ENCODE peak calls at places on chromosomes 2 and 18, in nine cellular contexts. One of them, this sample, is unnamed.

GRCh38 chr2:101766871-101767739 is 69.6 kb downstream of the MAP4K4 start:
- DNase-seq in fibroblast of pulmonary artery: peak
- DNase-seq in GM23338: peak
- DNase-seq in heart left ventricle: no peak
- DNase-seq in body of pancreas: no peak
- DNase-seq in neural crest cell: no peak
- DNase-seq in A549: peak
- DNase-seq in AG09309: peak
- DNase-seq in epithelial cell of esophagus: peak
- DNase-seq in this sample: no peak

GRCh38 chr2:147688252-147688651 is 156.6 kb upstream of the ACVR2A start:
- DNase-seq in fibroblast of pulmonary artery: no peak
- DNase-seq in GM23338: no peak
- DNase-seq in heart left ventricle: no peak
- DNase-seq in body of pancreas: no peak
- DNase-seq in neural crest cell: no peak
- DNase-seq in A549: no peak
- DNase-seq in AG09309: no peak
- DNase-seq in epithelial cell of esophagus: peak
- DNase-seq in this sample: no peak

GRCh38 chr18:5895886-5896740 is 791 bp upstream of the TMEM200C start:
- DNase-seq in fibroblast of pulmonary artery: no peak
- DNase-seq in GM23338: peak
- DNase-seq in heart left ventricle: peak
- DNase-seq in body of pancreas: peak
- DNase-seq in neural crest cell: peak
- DNase-seq in A549: no peak
- DNase-seq in AG09309: no peak
- DNase-seq in epithelial cell of esophagus: no peak
- DNase-seq in this sample: no peak

GRCh38 chr18:987325-988186 is 82.9 kb downstream of the ADCYAP1 start:
- DNase-seq in fibroblast of pulmonary artery: peak
- DNase-seq in GM23338: no peak
- DNase-seq in heart left ventricle: no peak
- DNase-seq in body of pancreas: no peak
- DNase-seq in neural crest cell: no peak
- DNase-seq in A549: peak
- DNase-seq in AG09309: no peak
- DNase-seq in epithelial cell of esophagus: no peak
- DNase-seq in this sample: no peak

GRCh38 chr2:102112692-102113665 is 29.6 kb upstream of the IL1R1 start:
- DNase-seq in fibroblast of pulmonary artery: no peak
- DNase-seq in GM23338: no peak
- DNase-seq in heart left ventricle: no peak
- DNase-seq in body of pancreas: no peak
- DNase-seq in neural crest cell: no peak
- DNase-seq in A549: no peak
- DNase-seq in AG09309: peak
- DNase-seq in epithelial cell of esophagus: no peak
- DNase-seq in this sample: no peak

GRCh38 chr2:76678358-76679024 is 843.7 kb downstream of the LRRTM4 start:
- DNase-seq in fibroblast of pulmonary artery: no peak
- DNase-seq in GM23338: peak
- DNase-seq in heart left ventricle: no peak
- DNase-seq in body of pancreas: no peak
- DNase-seq in neural crest cell: no peak
- DNase-seq in A549: no peak
- DNase-seq in AG09309: no peak
- DNase-seq in epithelial cell of esophagus: no peak
- DNase-seq in this sample: no peak

GRCh38 chr2:33212151-33212550 is 264.3 kb upstream of the RASGRP3 start:
- DNase-seq in fibroblast of pulmonary artery: peak
- DNase-seq in GM23338: no peak
- DNase-seq in heart left ventricle: no peak
- DNase-seq in body of pancreas: no peak
- DNase-seq in neural crest cell: no peak
- DNase-seq in A549: peak
- DNase-seq in AG09309: peak
- DNase-seq in epithelial cell of esophagus: peak
- DNase-seq in this sample: no peak

GRCh38 chr18:27656167-27656778 is 471.2 kb upstream of the CHST9 start:
- DNase-seq in fibroblast of pulmonary artery: no peak
- DNase-seq in GM23338: no peak
- DNase-seq in heart left ventricle: no peak
- DNase-seq in body of pancreas: no peak
- DNase-seq in neural crest cell: no peak
- DNase-seq in A549: peak
- DNase-seq in AG09309: no peak
- DNase-seq in epithelial cell of esophagus: peak
- DNase-seq in this sample: no peak

GRCh38 chr18:13276530-13277520 is 58.3 kb downstream of the LDLRAD4 start:
- DNase-seq in fibroblast of pulmonary artery: no peak
- DNase-seq in GM23338: no peak
- DNase-seq in heart left ventricle: no peak
- DNase-seq in body of pancreas: no peak
- DNase-seq in neural crest cell: no peak
- DNase-seq in A549: no peak
- DNase-seq in AG09309: no peak
- DNase-seq in epithelial cell of esophagus: no peak
- DNase-seq in this sample: no peak

GRCh38 chr18:61398961-61399632 is 65.9 kb downstream of the CDH20 start:
- DNase-seq in fibroblast of pulmonary artery: peak
- DNase-seq in GM23338: no peak
- DNase-seq in heart left ventricle: no peak
- DNase-seq in body of pancreas: no peak
- DNase-seq in neural crest cell: no peak
- DNase-seq in A549: no peak
- DNase-seq in AG09309: peak
- DNase-seq in epithelial cell of esophagus: no peak
- DNase-seq in this sample: no peak

GRCh38 chr2:149040451-149040850 is 2.0 kb downstream of the LYPD6B start:
- DNase-seq in fibroblast of pulmonary artery: no peak
- DNase-seq in GM23338: peak
- DNase-seq in heart left ventricle: no peak
- DNase-seq in body of pancreas: no peak
- DNase-seq in neural crest cell: peak
- DNase-seq in A549: peak
- DNase-seq in AG09309: no peak
- DNase-seq in epithelial cell of esophagus: peak
- DNase-seq in this sample: peak

GRCh38 chr2:37672870-37673184 is 1.4 kb upstream of the CDC42EP3 start:
- DNase-seq in fibroblast of pulmonary artery: no peak
- DNase-seq in GM23338: no peak
- DNase-seq in heart left ventricle: no peak
- DNase-seq in body of pancreas: no peak
- DNase-seq in neural crest cell: no peak
- DNase-seq in A549: no peak
- DNase-seq in AG09309: no peak
- DNase-seq in epithelial cell of esophagus: no peak
- DNase-seq in this sample: no peak

GRCh38 chr2:69241039-69241586 is 145.9 kb downstream of the GFPT1 start:
- DNase-seq in fibroblast of pulmonary artery: no peak
- DNase-seq in GM23338: no peak
- DNase-seq in heart left ventricle: no peak
- DNase-seq in body of pancreas: no peak
- DNase-seq in neural crest cell: no peak
- DNase-seq in A549: no peak
- DNase-seq in AG09309: no peak
- DNase-seq in epithelial cell of esophagus: no peak
- DNase-seq in this sample: no peak

GRCh38 chr2:187139469-187139868 is 290.5 kb upstream of the ZSWIM2 start:
- DNase-seq in fibroblast of pulmonary artery: no peak
- DNase-seq in GM23338: no peak
- DNase-seq in heart left ventricle: no peak
- DNase-seq in body of pancreas: no peak
- DNase-seq in neural crest cell: no peak
- DNase-seq in A549: no peak
- DNase-seq in AG09309: no peak
- DNase-seq in epithelial cell of esophagus: no peak
- DNase-seq in this sample: no peak

GRCh38 chr2:39435974-39436591 is 1.0 kb downstream of the MAP4K3 start:
- DNase-seq in fibroblast of pulmonary artery: peak
- DNase-seq in GM23338: no peak
- DNase-seq in heart left ventricle: peak
- DNase-seq in body of pancreas: peak
- DNase-seq in neural crest cell: peak
- DNase-seq in A549: no peak
- DNase-seq in AG09309: no peak
- DNase-seq in epithelial cell of esophagus: peak
- DNase-seq in this sample: no peak

GRCh38 chr2:218276986-218277755 is 6.9 kb downstream of the PNKD start:
- DNase-seq in fibroblast of pulmonary artery: no peak
- DNase-seq in GM23338: no peak
- DNase-seq in heart left ventricle: no peak
- DNase-seq in body of pancreas: no peak
- DNase-seq in neural crest cell: no peak
- DNase-seq in A549: no peak
- DNase-seq in AG09309: no peak
- DNase-seq in epithelial cell of esophagus: no peak
- DNase-seq in this sample: no peak

GRCh38 chr2:202060218-202060617 is 12.8 kb upstream of the KIAA2012 start:
- DNase-seq in fibroblast of pulmonary artery: no peak
- DNase-seq in GM23338: peak
- DNase-seq in heart left ventricle: no peak
- DNase-seq in body of pancreas: no peak
- DNase-seq in neural crest cell: no peak
- DNase-seq in A549: no peak
- DNase-seq in AG09309: no peak
- DNase-seq in epithelial cell of esophagus: no peak
- DNase-seq in this sample: no peak

GRCh38 chr18:23871410-23871809 is 143.1 kb upstream of the TTC39C start:
- DNase-seq in fibroblast of pulmonary artery: peak
- DNase-seq in GM23338: peak
- DNase-seq in heart left ventricle: peak
- DNase-seq in body of pancreas: no peak
- DNase-seq in neural crest cell: no peak
- DNase-seq in A549: peak
- DNase-seq in AG09309: no peak
- DNase-seq in epithelial cell of esophagus: peak
- DNase-seq in this sample: peak

GRCh38 chr2:208269091-208269490 is 3.0 kb downstream of the PIKFYVE start:
- DNase-seq in fibroblast of pulmonary artery: no peak
- DNase-seq in GM23338: peak
- DNase-seq in heart left ventricle: no peak
- DNase-seq in body of pancreas: no peak
- DNase-seq in neural crest cell: no peak
- DNase-seq in A549: peak
- DNase-seq in AG09309: no peak
- DNase-seq in epithelial cell of esophagus: no peak
- DNase-seq in this sample: no peak
- TF ChIP-seq CTCF in fibroblast of pulmonary artery: no peak
- TF ChIP-seq CTCF in GM23338: no peak
- TF ChIP-seq CTCF in heart left ventricle: no peak
- TF ChIP-seq CTCF in body of pancreas: no peak
- TF ChIP-seq CTCF in neural crest cell: peak
- TF ChIP-seq CTCF in A549: no peak
- TF ChIP-seq CTCF in AG09309: peak
- TF ChIP-seq CTCF in epithelial cell of esophagus: no peak
- TF ChIP-seq CTCF in this sample: no peak

DNA sequence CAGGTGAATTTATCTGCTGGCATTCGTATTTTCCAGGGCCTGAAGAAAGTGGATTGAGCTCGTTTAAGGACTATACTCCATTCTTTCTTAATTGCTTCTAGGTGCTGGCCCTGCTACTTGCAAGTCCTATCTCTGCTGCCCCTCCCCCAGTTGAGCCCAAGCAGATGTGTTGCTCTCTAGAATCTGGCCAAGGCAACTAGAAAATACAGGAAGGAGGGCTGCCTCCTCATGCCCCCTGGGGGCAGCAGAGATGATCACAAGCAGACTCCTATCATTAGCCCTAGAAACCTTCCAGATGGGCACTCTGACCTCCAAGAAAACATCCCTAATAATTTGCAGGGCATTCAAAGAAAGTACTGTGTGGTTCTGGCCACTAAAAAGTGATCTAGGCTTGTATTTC is 72.5 kb upstream of the CYP26B1 start:
- DNase-seq in fibroblast of pulmonary artery: no peak
- DNase-seq in GM23338: peak
- DNase-seq in heart left ventricle: no peak
- DNase-seq in body of pancreas: no peak
- DNase-seq in neural crest cell: peak
- DNase-seq in A549: peak
- DNase-seq in AG09309: no peak
- DNase-seq in epithelial cell of esophagus: no peak
- DNase-seq in this sample: no peak
- TF ChIP-seq CTCF in fibroblast of pulmonary artery: peak
- TF ChIP-seq CTCF in GM23338: peak
- TF ChIP-seq CTCF in heart left ventricle: no peak
- TF ChIP-seq CTCF in body of pancreas: no peak
- TF ChIP-seq CTCF in neural crest cell: peak
- TF ChIP-seq CTCF in A549: peak
- TF ChIP-seq CTCF in AG09309: peak
- TF ChIP-seq CTCF in epithelial cell of esophagus: peak
- TF ChIP-seq CTCF in this sample: no peak

DNA sequence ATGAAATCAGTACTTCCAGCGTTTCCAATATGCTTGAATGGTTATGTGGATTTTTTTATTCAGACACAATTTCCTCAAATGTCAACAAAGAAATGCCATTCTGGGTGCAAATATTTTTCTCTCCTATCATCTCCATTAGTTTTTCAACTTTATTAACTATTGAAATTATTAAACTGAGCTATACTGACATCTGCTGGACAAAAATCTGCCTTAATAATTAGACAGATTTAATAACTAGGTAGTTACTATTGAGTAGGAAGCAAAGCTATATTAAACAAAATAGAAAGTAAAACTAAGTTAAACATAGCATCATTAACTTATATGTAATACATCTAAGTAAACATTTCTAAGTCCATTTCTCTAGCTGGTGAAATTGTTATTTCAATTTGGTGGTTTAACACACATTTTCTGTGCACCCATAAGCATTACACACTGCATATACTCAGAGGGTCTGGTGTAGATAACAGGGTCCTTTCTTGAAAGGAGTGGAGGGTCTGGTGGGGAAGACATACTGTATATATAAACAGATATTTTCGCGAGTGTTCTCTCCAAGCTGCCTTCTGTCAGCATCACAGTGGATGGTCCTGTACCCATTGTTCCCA is 77.0 kb downstream of the LANCL1 start:
- DNase-seq in fibroblast of pulmonary artery: peak
- DNase-seq in GM23338: no peak
- DNase-seq in heart left ventricle: no peak
- DNase-seq in body of pancreas: no peak
- DNase-seq in neural crest cell: no peak
- DNase-seq in A549: peak
- DNase-seq in AG09309: no peak
- DNase-seq in epithelial cell of esophagus: peak
- DNase-seq in this sample: no peak
- TF ChIP-seq CTCF in fibroblast of pulmonary artery: peak
- TF ChIP-seq CTCF in GM23338: peak
- TF ChIP-seq CTCF in heart left ventricle: peak
- TF ChIP-seq CTCF in body of pancreas: peak
- TF ChIP-seq CTCF in neural crest cell: peak
- TF ChIP-seq CTCF in A549: peak
- TF ChIP-seq CTCF in AG09309: no peak
- TF ChIP-seq CTCF in epithelial cell of esophagus: peak
- TF ChIP-seq CTCF in this sample: peak

DNA sequence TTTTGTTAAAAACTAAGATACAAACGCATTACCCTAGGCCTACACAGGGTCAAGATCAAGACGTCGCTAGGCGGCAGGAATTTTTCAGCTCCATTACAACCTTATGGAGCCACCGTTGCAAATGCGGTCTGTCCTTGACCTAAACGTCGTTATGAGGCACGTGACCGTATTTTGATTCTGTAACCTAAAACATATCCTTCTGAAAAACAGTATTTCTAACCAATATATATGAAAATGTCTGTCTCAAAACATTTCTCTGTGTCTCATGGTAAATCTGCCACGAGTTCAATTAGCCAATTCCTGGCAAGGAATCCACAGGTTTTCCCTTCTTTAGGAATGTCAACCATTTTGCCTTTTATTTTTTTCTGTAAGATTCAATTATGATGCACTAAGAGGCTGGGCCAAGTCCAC is 1.7 kb downstream of the RTN4 start:
- DNase-seq in fibroblast of pulmonary artery: peak
- DNase-seq in GM23338: peak
- DNase-seq in heart left ventricle: peak
- DNase-seq in body of pancreas: peak
- DNase-seq in neural crest cell: no peak
- DNase-seq in A549: peak
- DNase-seq in AG09309: no peak
- DNase-seq in epithelial cell of esophagus: peak
- DNase-seq in this sample: peak
- TF ChIP-seq CTCF in fibroblast of pulmonary artery: peak
- TF ChIP-seq CTCF in GM23338: no peak
- TF ChIP-seq CTCF in heart left ventricle: no peak
- TF ChIP-seq CTCF in body of pancreas: no peak
- TF ChIP-seq CTCF in neural crest cell: no peak
- TF ChIP-seq CTCF in A549: no peak
- TF ChIP-seq CTCF in AG09309: peak
- TF ChIP-seq CTCF in epithelial cell of esophagus: peak
- TF ChIP-seq CTCF in this sample: no peak